ENCODE peak calls at places on chromosome 6, in six cellular contexts. U is RWPE1; X is suprapubic skin; I is CD8-positive, alpha-beta T cell; Y is tibial nerve; H is right atrium auricular region. T is an unnamed sample.
A peak's percentile ranks its signal among the peaks of the same experiment; 100 is the strongest.

GRCh38 chr6:127855542-127856159 is 45.2 kb downstream of the THEMIS start:
- DNase-seq in I (peak; percentile 53), H (no peak), Y (no peak), U (peak; percentile 3), X (no peak), T (no peak)

GRCh38 chr6:37565267-37566208 is 65.8 kb upstream of the CCDC167 start:
- DNase-seq in Y (no peak), I (no peak), U (no peak), H (no peak), X (no peak), T (no peak)

GRCh38 chr6:39424831-39425230 is 102.3 kb upstream of the KCNK16 start:
- DNase-seq in X (no peak), Y (no peak), U (no peak), I (no peak), H (no peak), T (no peak)

GRCh38 chr6:152293404-152293803 is 343.8 kb downstream of the SYNE1 start:
- DNase-seq in Y (no peak), H (no peak), U (no peak), X (no peak), I (no peak), T (no peak)

GRCh38 chr6:90286884-90287488 is 9.7 kb downstream of the BACH2 start:
- DNase-seq in X (no peak), U (peak; percentile 37), Y (no peak), I (peak; percentile 52), H (no peak), T (no peak)

GRCh38 chr6:43720999-43721398 is 33.4 kb upstream of the MRPS18A start:
- DNase-seq in I (no peak), H (no peak), Y (no peak), U (no peak), X (no peak), T (no peak)

GRCh38 chr6:160337301-160337700 is 10.9 kb upstream of the SLC22A3 start:
- DNase-seq in X (no peak), U (peak; percentile 59), Y (no peak), I (no peak), H (no peak), T (no peak)

GRCh38 chr6:117783280-117783679 is 108.0 kb downstream of the NUS1 start:
- DNase-seq in H (no peak), I (no peak), U (no peak), X (no peak), Y (no peak), T (no peak)

GRCh38 chr6:11785953-11786579 is 7.5 kb upstream of the ADTRP start:
- DNase-seq in X (no peak), I (no peak), H (no peak), U (no peak), Y (no peak), T (no peak)

GRCh38 chr6:134962421-134962820 is 12.5 kb upstream of the ALDH8A1 start:
- DNase-seq in U (no peak), Y (no peak), X (no peak), H (no peak), I (no peak), T (no peak)

GRCh38 chr6:1233924-1234323 is 78.0 kb upstream of the FOXQ1 start:
- DNase-seq in I (no peak), Y (no peak), H (no peak), X (no peak), U (no peak), T (no peak)

GRCh38 chr6:5098501-5099270 is 13.5 kb downstream of the PPP1R3G start:
- DNase-seq in I (no peak), Y (no peak), U (no peak), X (peak; percentile 63), H (no peak), T (no peak)

GRCh38 chr6:3194535-3195376 is 32.7 kb downstream of the TUBB2B start:
- DNase-seq in Y (no peak), X (no peak), U (no peak), H (no peak), I (no peak), T (no peak)

GRCh38 chr6:99612551-99613397 is 6.1 kb downstream of the PRDM13 start:
- DNase-seq in X (no peak), U (no peak), I (no peak), Y (no peak), H (no peak), T (no peak)

GRCh38 chr6:99611148-99611547 is 4.5 kb downstream of the PRDM13 start:
- DNase-seq in X (no peak), I (no peak), U (no peak), H (no peak), Y (no peak), T (no peak)

GRCh38 chr6:99613705-99614429 is 7.2 kb downstream of the PRDM13 start:
- DNase-seq in X (no peak), Y (no peak), H (no peak), I (no peak), U (no peak), T (no peak)

GRCh38 chr6:99614430-99615161 is 8.0 kb downstream of the PRDM13 start:
- DNase-seq in U (no peak), H (no peak), X (no peak), Y (no peak), I (no peak), T (no peak)

GRCh38 chr6:99613398-99613704 is 6.7 kb downstream of the PRDM13 start:
- DNase-seq in U (peak; percentile 31), X (no peak), I (no peak), Y (no peak), H (no peak), T (no peak)
- TF ChIP-seq CTCF in U (peak; percentile 12), X (peak; percentile 38), I (no peak), Y (peak; percentile 34), H (no peak), T (no peak)

GRCh38 chr6:169016758-169017157 is 236.9 kb downstream of the THBS2 start:
- DNase-seq in X (no peak), H (no peak), Y (no peak), U (no peak), I (no peak), T (no peak)

GRCh38 chr6:169022079-169022478 is 231.6 kb downstream of the THBS2 start:
- DNase-seq in I (no peak), X (no peak), Y (no peak), H (no peak), U (no peak), T (no peak)

GRCh38 chr6:169019111-169019510 is 234.5 kb downstream of the THBS2 start:
- DNase-seq in I (no peak), H (no peak), Y (no peak), U (no peak), X (no peak), T (no peak)

GRCh38 chr6:169020821-169021220 is 232.8 kb downstream of the THBS2 start:
- DNase-seq in X (no peak), U (no peak), I (no peak), H (no peak), Y (no peak), T (no peak)

GRCh38 chr6:169019727-169020491 is 233.7 kb downstream of the THBS2 start:
- DNase-seq in I (no peak), U (peak; percentile 31), X (no peak), H (no peak), Y (no peak), T (no peak)
- TF ChIP-seq CTCF in I (no peak), U (no peak), X (no peak), H (no peak), Y (no peak), T (no peak)

DNA sequence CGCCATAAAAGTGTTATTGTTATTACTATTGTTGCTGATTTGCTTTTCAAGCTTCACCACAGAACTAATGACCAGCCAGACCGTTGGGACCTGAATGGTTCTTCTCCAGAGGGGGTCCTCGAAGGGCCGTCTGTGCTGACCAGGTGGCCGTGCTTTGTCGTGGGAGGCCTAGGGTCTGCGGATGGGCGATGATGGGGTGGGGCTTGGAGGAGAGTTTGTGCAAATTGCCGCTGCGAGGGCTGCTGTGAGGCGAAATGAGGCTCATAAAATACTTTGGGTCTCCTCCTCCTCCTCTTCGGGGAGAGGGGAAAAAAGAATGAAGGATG is 6.0 kb upstream of the ZBTB22 start:
- DNase-seq in I (no peak), H (no peak), Y (no peak), U (no peak), X (no peak), T (no peak)
- TF ChIP-seq CTCF in I (no peak), H (no peak), Y (no peak), U (no peak), X (no peak), T (no peak)

DNA sequence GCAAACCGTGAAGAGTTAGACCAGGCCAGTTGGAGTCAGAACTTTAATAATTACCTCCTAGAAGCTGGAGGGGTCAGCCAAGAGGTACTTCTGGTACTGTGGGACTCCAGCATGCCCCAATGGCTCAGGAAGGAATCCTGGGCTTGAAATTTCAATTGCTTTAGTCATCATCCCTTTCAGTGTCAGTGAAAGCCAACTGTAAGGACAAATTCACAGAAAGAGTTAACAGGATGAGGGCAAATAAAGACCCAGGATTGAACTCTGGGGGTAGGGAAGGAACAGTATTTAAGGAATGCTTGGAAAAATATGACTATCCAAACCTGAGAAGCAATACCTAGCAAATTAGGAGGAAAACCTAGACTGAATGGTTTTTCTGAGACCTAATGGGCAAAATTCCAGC is 735.1 kb upstream of the MARCKS start:
- DNase-seq in I (no peak), H (no peak), U (peak; percentile 75), Y (no peak), X (no peak), T (no peak)
- TF ChIP-seq CTCF in I (no peak), H (no peak), U (no peak), Y (no peak), X (no peak), T (no peak)

GRCh38 chr6:144090384-144090783 is 5.0 kb downstream of the SF3B5 start:
- DNase-seq in I (no peak), U (no peak), X (no peak), H (no peak), Y (no peak), T (no peak)
- TF ChIP-seq CTCF in I (no peak), U (no peak), X (no peak), H (no peak), Y (no peak), T (no peak)

DNA sequence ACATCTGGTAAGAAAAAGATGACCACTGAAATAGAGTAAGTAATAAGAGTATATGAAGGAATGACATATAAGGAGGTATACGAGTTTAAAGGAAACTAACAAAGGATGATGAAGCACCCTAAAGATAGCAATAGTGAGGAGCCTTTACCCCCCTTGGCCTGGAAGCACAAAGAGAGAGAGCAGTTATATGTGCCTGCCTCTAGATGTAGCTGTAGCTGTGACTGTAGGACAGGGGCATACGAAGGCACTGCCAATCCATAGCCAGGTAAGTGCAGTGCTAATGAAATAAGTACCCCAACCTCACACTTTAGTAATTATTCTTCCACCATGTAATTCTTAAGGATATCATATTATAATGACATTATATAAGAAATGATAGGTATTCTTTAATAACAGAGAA is 90.1 kb upstream of the FKBP1C start:
- DNase-seq in I (no peak), U (no peak), Y (no peak), X (no peak), H (no peak), T (no peak)
- TF ChIP-seq CTCF in I (no peak), U (no peak), Y (no peak), X (no peak), H (no peak), T (no peak)